ENCODE peak calls at places on chromosomes 7 and 10, in four cellular contexts. G is A549, W is HCT116, P is uterus. Y is an unnamed sample. For H3K4me1, the result is how much of the 10 kb centered on the place peaks cover.

GRCh38 chr10:70576803-70577517 is 25.6 kb downstream of the PRF1 start:
- DNase-seq in G (no peak), W (no peak), P (no peak), Y (no peak)

GRCh38 chr7:124022551-124022950 is 10.3 kb downstream of the TMEM229A start:
- DNase-seq in W (no peak), P (no peak), G (no peak), Y (no peak)

GRCh38 chr7:4748267-4748666 is 27.2 kb upstream of the AP5Z1 start:
- DNase-seq in P (no peak), G (no peak), W (no peak), Y (no peak)

GRCh38 chr7:151658778-151659177 is 139.1 kb upstream of the RHEB start:
- DNase-seq in W (no peak), G (no peak), P (no peak), Y (no peak)

GRCh38 chr7:67724435-67724834 is 727.8 kb downstream of the TYW1 start:
- DNase-seq in W (no peak), P (no peak), G (no peak), Y (no peak)

GRCh38 chr7:17490825-17491224 is 192.4 kb downstream of the AHR start:
- DNase-seq in P (no peak), W (no peak), G (no peak), Y (no peak)

GRCh38 chr7:13990984-13991790 is 1.7 kb upstream of the ETV1 start:
- DNase-seq in P (peak), G (peak), W (peak), Y (peak)

GRCh38 chr7:128259131-128260056 is 18.3 kb downstream of the LEP start:
- DNase-seq in P (no peak), W (peak), G (no peak), Y (peak)

GRCh38 chr10:13924020-13924725 is 337.4 kb downstream of the PRPF18 start:
- DNase-seq in W (no peak), G (no peak), P (no peak), Y (no peak)

GRCh38 chr10:114925675-114926204 is 12.3 kb upstream of the TRUB1 start:
- DNase-seq in W (no peak), G (no peak), P (no peak), Y (no peak)

GRCh38 chr10:6047847-6048246 is 14.3 kb downstream of the IL2RA start:
- DNase-seq in G (no peak), W (no peak), P (no peak), Y (no peak)

GRCh38 chr7:109003742-109004141 is 434.1 kb downstream of the DNAJB9 start:
- DNase-seq in P (no peak), W (no peak), G (no peak), Y (no peak)

GRCh38 chr7:139682136-139683013 is 95.4 kb downstream of the HIPK2 start:
- DNase-seq in W (peak), G (peak), P (no peak), Y (no peak)

GRCh38 chr7:110521357-110521756 is 569.6 kb upstream of the LRRN3 start:
- DNase-seq in W (no peak), G (no peak), P (no peak), Y (no peak)

GRCh38 chr10:96422525-96422924 is 63.7 kb upstream of the OPALIN start:
- DNase-seq in G (no peak), P (no peak), W (no peak), Y (no peak)

GRCh38 chr10:5550621-5551530 is 26.1 kb downstream of the CALML3 start:
- DNase-seq in G (no peak), P (no peak), W (no peak), Y (no peak)

GRCh38 chr10:62082729-62083412 is 181.4 kb downstream of the ARID5B start:
- DNase-seq in P (no peak), G (no peak), W (no peak), Y (no peak)

GRCh38 chr10:107647462-107647861 is 483.0 kb upstream of the SORCS1 start:
- DNase-seq in G (no peak), P (no peak), W (no peak), Y (no peak)

GRCh38 chr7:56062382-56062781 is 1.7 kb upstream of the SUMF2 start:
- DNase-seq in P (no peak), G (no peak), W (peak), Y (no peak)

GRCh38 chr10:7192041-7192440 is 218.8 kb downstream of the SFMBT2 start:
- DNase-seq in G (no peak), W (no peak), P (no peak), Y (no peak)

DNA sequence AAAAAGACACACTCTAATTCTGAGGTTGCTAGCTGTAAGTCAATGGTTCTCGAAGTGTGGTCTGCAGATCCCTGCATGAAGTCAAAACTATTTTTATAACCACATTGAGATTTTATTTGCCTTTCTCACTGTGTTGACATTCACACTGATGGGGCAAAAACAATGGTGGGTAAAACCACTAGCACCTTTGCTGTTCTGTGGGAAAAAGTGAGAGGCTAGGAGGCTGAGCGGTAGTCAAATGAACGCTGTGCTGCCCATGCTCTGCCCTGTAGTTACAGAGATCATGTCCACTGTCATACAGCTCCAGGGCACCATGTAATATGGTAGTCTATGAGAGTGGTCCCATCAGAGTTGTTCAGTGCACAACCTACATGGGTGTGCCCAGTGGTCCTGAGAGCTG is 21.6 kb upstream of the PDCD4 start:
- DNase-seq in W (no peak), G (no peak), P (no peak), Y (no peak)
- H3K4me1 ChIP-seq in W (under half), G (under half), P (under half), Y (under half)

DNA sequence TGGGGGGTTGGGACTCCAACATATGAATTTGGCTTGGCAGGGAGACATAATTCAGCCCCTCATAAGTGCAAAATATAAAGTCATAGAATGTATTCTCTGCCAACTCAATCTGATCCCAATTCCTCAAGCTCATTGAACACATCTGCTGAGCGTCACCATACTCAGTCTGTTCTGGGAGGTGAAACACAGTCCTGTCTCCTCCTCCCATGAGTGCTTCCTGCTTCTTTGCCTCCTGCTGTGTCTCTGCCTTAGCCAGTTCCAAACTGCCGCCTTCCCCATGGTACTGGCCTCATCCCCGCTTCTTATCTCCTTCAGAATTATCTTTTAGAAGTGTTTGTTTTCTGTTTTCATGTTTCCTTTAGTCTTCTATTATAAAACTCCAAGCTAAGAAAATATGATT is 365.5 kb downstream of the TNS3 start:
- DNase-seq in G (no peak), W (no peak), P (no peak), Y (no peak)
- TF ChIP-seq POLR2A in G (no peak), W (no peak), P (no peak), Y (no peak)

GRCh38 chr10:98138031-98138430 is 3.6 kb downstream of the R3HCC1L start:
- DNase-seq in G (no peak), P (no peak), W (no peak), Y (no peak)
- H3K4me1 ChIP-seq in G (under half), P (under half), W (under half), Y (under half)

DNA sequence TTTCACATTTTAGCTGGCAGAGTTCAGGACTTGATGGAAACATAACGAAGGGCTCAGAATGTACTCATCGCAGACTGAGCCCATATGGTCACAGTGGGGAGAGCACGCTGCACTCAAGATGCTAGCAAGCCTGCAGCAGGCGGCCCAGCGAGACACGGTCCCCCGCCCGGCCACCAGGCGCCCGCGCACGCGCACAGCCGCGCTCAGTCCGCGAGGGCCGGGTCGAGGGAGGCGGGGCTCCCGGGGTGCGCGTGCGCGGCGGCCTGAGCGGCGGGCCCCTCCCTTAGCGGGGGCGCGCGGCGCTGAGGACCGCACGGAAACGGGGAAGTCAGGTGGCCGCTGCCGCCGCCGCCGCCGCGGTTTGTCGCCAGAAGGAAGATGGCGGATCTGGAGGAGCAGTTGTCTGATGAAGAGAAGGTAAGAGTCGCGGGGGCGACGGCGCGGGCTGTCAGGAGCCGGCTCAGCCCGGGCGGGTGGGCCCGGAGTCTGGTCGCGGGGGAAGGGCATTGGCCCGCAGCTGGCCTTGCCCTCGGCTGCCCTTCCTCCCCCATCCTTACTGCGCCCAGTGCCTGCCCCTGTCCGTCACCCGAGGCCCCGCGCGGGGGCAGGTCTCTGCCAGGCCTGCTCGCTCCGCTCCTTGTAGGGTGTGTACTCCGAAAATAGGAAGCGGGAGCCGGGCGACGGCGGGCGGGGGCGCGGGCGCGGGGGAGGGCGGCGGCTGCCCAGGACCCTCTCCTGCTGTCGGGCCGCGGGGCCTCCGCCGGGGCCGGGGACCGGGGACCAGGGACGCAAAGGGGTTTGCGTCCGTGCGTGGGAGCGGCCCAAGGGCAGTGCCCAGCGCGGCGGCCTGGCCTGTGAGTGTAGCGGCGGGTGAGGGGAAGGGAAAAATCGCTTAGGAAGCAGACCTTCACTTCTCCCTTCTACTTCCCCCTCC is at the start of gene CAPZA2:
- DNase-seq in W (peak), G (peak), P (peak), Y (peak)
- TF ChIP-seq POLR2A in W (peak), G (peak), P (peak), Y (peak)

GRCh38 chr7:158819571-158820203 is 9.6 kb downstream of the ESYT2 start:
- DNase-seq in W (no peak), P (no peak), G (no peak), Y (no peak)
- H3K4me1 ChIP-seq in W (half or more), P (under half), G (half or more), Y (under half)

DNA sequence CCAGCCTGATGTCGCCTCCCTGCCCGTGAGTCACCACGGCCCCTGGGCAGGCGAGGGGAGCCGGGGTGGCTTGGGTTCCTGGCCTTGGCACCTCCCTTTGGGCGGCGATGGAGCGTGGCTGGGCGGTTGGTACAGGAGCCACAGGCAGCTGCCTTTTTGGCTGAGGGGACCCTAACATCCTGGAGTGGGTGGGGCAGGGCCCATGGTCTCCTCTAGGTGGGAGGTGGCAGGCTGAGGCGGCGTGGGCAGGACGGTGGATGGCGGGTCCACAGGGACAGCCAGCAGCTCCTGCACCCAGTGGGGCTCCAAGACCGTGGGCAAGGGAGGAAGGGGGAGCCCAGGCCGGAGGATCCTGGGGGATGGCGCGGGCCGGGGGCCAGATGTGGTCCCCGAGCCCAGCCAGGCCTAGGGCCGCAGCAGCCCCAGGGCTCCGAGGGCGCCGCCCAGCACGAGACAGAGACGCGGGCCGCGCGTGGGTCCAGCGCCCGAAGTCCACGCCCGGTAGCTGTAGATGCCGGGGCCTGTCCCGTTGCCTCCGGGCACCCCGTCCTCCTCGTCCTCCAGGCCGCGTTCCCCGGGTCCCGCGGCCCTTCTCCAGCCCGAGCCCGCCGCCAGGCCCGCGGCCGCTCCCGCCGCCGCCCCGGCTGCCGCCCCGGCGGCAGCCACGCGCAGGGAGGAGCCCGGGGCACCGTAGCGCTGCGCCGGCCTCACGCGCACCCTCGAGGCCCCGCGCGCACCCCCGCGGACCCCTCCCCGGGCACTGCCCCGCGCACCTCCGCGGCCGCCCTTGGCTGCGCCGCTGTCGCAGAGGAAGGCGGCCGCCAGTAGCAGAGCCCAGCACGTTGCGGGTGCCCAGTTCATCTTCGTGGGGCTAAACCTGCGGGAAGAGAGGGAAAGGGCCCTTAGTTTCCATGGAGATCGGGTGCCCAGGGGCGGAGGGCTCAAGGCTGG is 1.3 kb downstream of the SPRN start:
- DNase-seq in P (no peak), G (no peak), W (no peak), Y (peak)
- TF ChIP-seq POLR2A in P (no peak), G (no peak), W (no peak), Y (no peak)

Y was measured in prostate gland.